ENCODE peak calls at places on chromosomes 11 and 22, in ten cellular contexts. One of them, this sample, is unnamed.

GRCh38 chr11:89175796-89176195 is 1.9 kb upstream of the TYR start:
- DNase-seq in HEK293T: no peak
- DNase-seq in iris pigment epithelial cell: no peak
- DNase-seq in stimulated activated CD8-positive, alpha-beta memory T cell treated with anti-CD3 and anti-CD28 coated beads, Interleukin-15, amount 100 ng/mL, for 4 hours: no peak
- DNase-seq in NCI-H510A: no peak
- DNase-seq in nephron progenitor cell: no peak
- DNase-seq in COLO829: peak; percentile 66
- DNase-seq in lung microvascular endothelial cell: no peak
- DNase-seq in tibial artery: no peak
- DNase-seq in non-pigmented ciliary epithelial cell: no peak
- DNase-seq in this sample: no peak

GRCh38 chr11:27950339-27950738 is 157.6 kb downstream of the KIF18A start:
- DNase-seq in non-pigmented ciliary epithelial cell: no peak
- DNase-seq in HEK293T: no peak
- DNase-seq in NCI-H510A: no peak
- DNase-seq in nephron progenitor cell: no peak
- DNase-seq in lung microvascular endothelial cell: no peak
- DNase-seq in COLO829: no peak
- DNase-seq in iris pigment epithelial cell: no peak
- DNase-seq in stimulated activated CD8-positive, alpha-beta memory T cell treated with anti-CD3 and anti-CD28 coated beads, Interleukin-15, amount 100 ng/mL, for 4 hours: no peak
- DNase-seq in tibial artery: no peak
- DNase-seq in this sample: no peak

GRCh38 chr11:13140028-13140870 is 131.1 kb downstream of the RASSF10 start:
- DNase-seq in HEK293T: no peak
- DNase-seq in tibial artery: no peak
- DNase-seq in lung microvascular endothelial cell: no peak
- DNase-seq in nephron progenitor cell: peak; percentile 14
- DNase-seq in iris pigment epithelial cell: peak; percentile 13
- DNase-seq in COLO829: peak; percentile 49
- DNase-seq in stimulated activated CD8-positive, alpha-beta memory T cell treated with anti-CD3 and anti-CD28 coated beads, Interleukin-15, amount 100 ng/mL, for 4 hours: no peak
- DNase-seq in NCI-H510A: no peak
- DNase-seq in non-pigmented ciliary epithelial cell: no peak
- DNase-seq in this sample: no peak

GRCh38 chr11:33624082-33624481 is 76.5 kb downstream of the C11orf91 start:
- DNase-seq in stimulated activated CD8-positive, alpha-beta memory T cell treated with anti-CD3 and anti-CD28 coated beads, Interleukin-15, amount 100 ng/mL, for 4 hours: no peak
- DNase-seq in NCI-H510A: no peak
- DNase-seq in HEK293T: no peak
- DNase-seq in COLO829: no peak
- DNase-seq in iris pigment epithelial cell: peak; percentile 26
- DNase-seq in lung microvascular endothelial cell: peak; percentile 37
- DNase-seq in non-pigmented ciliary epithelial cell: no peak
- DNase-seq in tibial artery: no peak
- DNase-seq in nephron progenitor cell: no peak
- DNase-seq in this sample: no peak

GRCh38 chr11:133306019-133306418 is 226.3 kb downstream of the OPCML start:
- DNase-seq in iris pigment epithelial cell: no peak
- DNase-seq in tibial artery: no peak
- DNase-seq in NCI-H510A: no peak
- DNase-seq in stimulated activated CD8-positive, alpha-beta memory T cell treated with anti-CD3 and anti-CD28 coated beads, Interleukin-15, amount 100 ng/mL, for 4 hours: no peak
- DNase-seq in COLO829: no peak
- DNase-seq in non-pigmented ciliary epithelial cell: no peak
- DNase-seq in HEK293T: no peak
- DNase-seq in lung microvascular endothelial cell: no peak
- DNase-seq in nephron progenitor cell: peak; percentile 22
- DNase-seq in this sample: no peak

GRCh38 chr11:73439002-73439843 is 63.0 kb downstream of the RELT start:
- DNase-seq in non-pigmented ciliary epithelial cell: no peak
- DNase-seq in NCI-H510A: no peak
- DNase-seq in stimulated activated CD8-positive, alpha-beta memory T cell treated with anti-CD3 and anti-CD28 coated beads, Interleukin-15, amount 100 ng/mL, for 4 hours: no peak
- DNase-seq in HEK293T: no peak
- DNase-seq in iris pigment epithelial cell: no peak
- DNase-seq in COLO829: peak; percentile 15
- DNase-seq in tibial artery: no peak
- DNase-seq in nephron progenitor cell: no peak
- DNase-seq in lung microvascular endothelial cell: no peak
- DNase-seq in this sample: no peak

GRCh38 chr22:21707677-21708076 is 27.9 kb downstream of the YPEL1 start:
- DNase-seq in NCI-H510A: no peak
- DNase-seq in non-pigmented ciliary epithelial cell: no peak
- DNase-seq in HEK293T: no peak
- DNase-seq in lung microvascular endothelial cell: no peak
- DNase-seq in nephron progenitor cell: no peak
- DNase-seq in iris pigment epithelial cell: no peak
- DNase-seq in tibial artery: no peak
- DNase-seq in stimulated activated CD8-positive, alpha-beta memory T cell treated with anti-CD3 and anti-CD28 coated beads, Interleukin-15, amount 100 ng/mL, for 4 hours: no peak
- DNase-seq in COLO829: no peak
- DNase-seq in this sample: no peak

GRCh38 chr11:58957922-58958321 is 18.6 kb downstream of the GLYATL1 start:
- DNase-seq in stimulated activated CD8-positive, alpha-beta memory T cell treated with anti-CD3 and anti-CD28 coated beads, Interleukin-15, amount 100 ng/mL, for 4 hours: no peak
- DNase-seq in non-pigmented ciliary epithelial cell: no peak
- DNase-seq in iris pigment epithelial cell: no peak
- DNase-seq in HEK293T: no peak
- DNase-seq in tibial artery: no peak
- DNase-seq in lung microvascular endothelial cell: no peak
- DNase-seq in NCI-H510A: no peak
- DNase-seq in COLO829: no peak
- DNase-seq in nephron progenitor cell: no peak
- DNase-seq in this sample: no peak